ENCODE peak calls at places on chromosome 11, in five cellular contexts. F is upper lobe of right lung, E is endodermal cell, H is germinal center, K is HEK293T. S is an unnamed sample.
A peak's percentile ranks its signal among the peaks of the same experiment; 100 is the strongest.

GRCh38 chr11:36312593-36312990 is 16.5 kb downstream of the PRR5L start:
- DNase-seq in H (no peak), F (no peak), K (no peak), E (no peak), S (no peak)

GRCh38 chr11:12765428-12765827 is 91.2 kb downstream of the TEAD1 start:
- DNase-seq in E (no peak), K (no peak), H (no peak), F (no peak), S (no peak)

GRCh38 chr11:6223854-6224253 is 10.6 kb downstream of the FHIP1B start:
- DNase-seq in F (no peak), E (no peak), K (no peak), H (no peak), S (no peak)

GRCh38 chr11:60485987-60486386 is 6.6 kb upstream of the MS4A12 start:
- DNase-seq in K (peak; percentile 39), E (peak; percentile 80), F (no peak), H (peak; percentile 85), S (no peak)

GRCh38 chr11:18308242-18308641 is 13.7 kb downstream of the HPS5 start:
- DNase-seq in K (no peak), H (no peak), F (no peak), E (no peak), S (no peak)

GRCh38 chr11:75637998-75638397 is 30.8 kb downstream of the MAP6 start:
- DNase-seq in F (no peak), H (no peak), E (no peak), K (no peak), S (no peak)

GRCh38 chr11:36258730-36259360 is 30.4 kb downstream of the COMMD9 start:
- DNase-seq in F (peak; percentile 78), E (peak; percentile 87), H (peak; percentile 24), K (peak; percentile 68), S (no peak)

GRCh38 chr11:88590366-88590765 is 252.8 kb upstream of the CTSC start:
- DNase-seq in F (no peak), H (no peak), E (no peak), K (no peak), S (no peak)